ENCODE peak calls at places on chromosomes 7 and 10, in five cellular contexts. One of them, this sample, is unnamed.
A peak's percentile ranks its signal among the peaks of the same experiment; 100 is the strongest.

GRCh38 chr7:131231381-131232220 is 96.1 kb upstream of the MKLN1 start:
- DNase-seq in MM.1S: peak; percentile 90
- DNase-seq in dorsolateral prefrontal cortex: no peak
- DNase-seq in PC-9: no peak
- DNase-seq in fibroblast of the aortic adventitia: peak; percentile 71
- DNase-seq in this sample: peak; percentile 83

GRCh38 chr10:62506371-62506770 is 132.2 kb downstream of the ZNF365 start:
- DNase-seq in MM.1S: no peak
- DNase-seq in fibroblast of the aortic adventitia: no peak
- DNase-seq in PC-9: no peak
- DNase-seq in dorsolateral prefrontal cortex: no peak
- DNase-seq in this sample: no peak

GRCh38 chr7:74093671-74094223 is 10.1 kb downstream of the LIMK1 start:
- DNase-seq in PC-9: peak; percentile 72
- DNase-seq in MM.1S: no peak
- DNase-seq in fibroblast of the aortic adventitia: no peak
- DNase-seq in dorsolateral prefrontal cortex: no peak
- DNase-seq in this sample: no peak

GRCh38 chr10:29554660-29555059 is 80.1 kb downstream of the SVIL start:
- DNase-seq in dorsolateral prefrontal cortex: peak; percentile 10
- DNase-seq in PC-9: no peak
- DNase-seq in MM.1S: no peak
- DNase-seq in fibroblast of the aortic adventitia: no peak
- DNase-seq in this sample: no peak

GRCh38 chr10:72319416-72320254 is 35.1 kb downstream of the DNAJB12 start:
- DNase-seq in MM.1S: peak; percentile 93
- DNase-seq in PC-9: peak; percentile 95
- DNase-seq in fibroblast of the aortic adventitia: peak; percentile 92
- DNase-seq in dorsolateral prefrontal cortex: peak; percentile 87
- DNase-seq in this sample: peak; percentile 95

GRCh38 chr7:108570146-108570755 is 577 bp downstream of the DNAJB9 start:
- DNase-seq in dorsolateral prefrontal cortex: peak; percentile 15
- DNase-seq in PC-9: peak; percentile 48
- DNase-seq in fibroblast of the aortic adventitia: peak; percentile 50
- DNase-seq in MM.1S: peak; percentile 77
- DNase-seq in this sample: peak; percentile 16

GRCh38 chr7:33905389-33906032 is at the start of gene BMPER:
- DNase-seq in PC-9: peak; percentile 20
- DNase-seq in fibroblast of the aortic adventitia: no peak
- DNase-seq in dorsolateral prefrontal cortex: peak; percentile 53
- DNase-seq in MM.1S: peak; percentile 48
- DNase-seq in this sample: no peak

GRCh38 chr10:58817499-58817898 is 304.8 kb downstream of the BICC1 start:
- DNase-seq in fibroblast of the aortic adventitia: no peak
- DNase-seq in dorsolateral prefrontal cortex: no peak
- DNase-seq in MM.1S: no peak
- DNase-seq in PC-9: no peak
- DNase-seq in this sample: no peak

GRCh38 chr10:17220652-17221100 is 7.4 kb upstream of the VIM start:
- DNase-seq in dorsolateral prefrontal cortex: no peak
- DNase-seq in PC-9: no peak
- DNase-seq in fibroblast of the aortic adventitia: peak; percentile 28
- DNase-seq in MM.1S: no peak
- DNase-seq in this sample: no peak

GRCh38 chr7:89332026-89332425 is 536.5 kb upstream of the TEX47 start:
- DNase-seq in PC-9: no peak
- DNase-seq in dorsolateral prefrontal cortex: no peak
- DNase-seq in fibroblast of the aortic adventitia: no peak
- DNase-seq in MM.1S: no peak
- DNase-seq in this sample: no peak

GRCh38 chr10:131874991-131875451 is 25.8 kb upstream of the PPP2R2D start:
- DNase-seq in PC-9: peak; percentile 67
- DNase-seq in dorsolateral prefrontal cortex: peak; percentile 79
- DNase-seq in MM.1S: peak; percentile 53
- DNase-seq in fibroblast of the aortic adventitia: peak; percentile 72
- DNase-seq in this sample: peak; percentile 51
- H3K4me3 ChIP-seq in PC-9: no peak overlapping the region
- H3K4me3 ChIP-seq in dorsolateral prefrontal cortex: no peak overlapping the region
- H3K4me3 ChIP-seq in MM.1S: no peak overlapping the region
- H3K4me3 ChIP-seq in fibroblast of the aortic adventitia: no peak overlapping the region
- H3K4me3 ChIP-seq in this sample: no peak overlapping the region

DNA sequence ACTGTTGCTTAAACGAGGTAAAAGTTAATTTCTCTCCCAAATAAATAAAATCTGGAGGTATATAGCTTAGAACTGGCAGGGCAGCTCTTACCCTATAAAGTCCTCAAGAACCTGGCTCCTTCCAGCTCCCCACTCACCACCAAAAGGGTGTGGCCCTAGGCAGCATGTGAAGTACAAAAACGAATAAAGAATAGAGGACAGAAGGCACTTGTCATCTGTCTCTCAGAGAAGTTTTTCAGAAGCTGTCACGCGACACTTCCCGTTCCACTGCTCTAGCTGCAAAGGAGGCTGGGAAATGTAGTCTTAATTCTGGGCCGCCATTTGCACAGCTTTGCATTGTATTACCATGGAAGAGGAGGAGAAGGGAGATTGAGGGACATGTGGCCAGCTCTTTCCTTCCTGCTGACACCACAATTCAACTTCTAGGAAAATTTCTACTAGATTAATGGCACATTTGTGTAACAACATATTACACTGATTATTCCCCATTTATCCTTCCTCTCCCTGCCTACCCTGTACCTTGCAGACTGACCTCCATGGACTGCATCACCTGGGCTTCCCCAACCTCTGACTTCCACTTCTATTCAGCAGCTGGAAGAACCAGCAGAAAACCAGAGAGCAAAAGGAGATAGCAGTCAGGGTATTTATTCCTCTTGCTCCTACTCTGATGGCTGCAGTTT is 62.2 kb downstream of the CCDC71L start:
- DNase-seq in dorsolateral prefrontal cortex: peak; percentile 4
- DNase-seq in MM.1S: peak; percentile 91
- DNase-seq in fibroblast of the aortic adventitia: peak; percentile 65
- DNase-seq in PC-9: peak; percentile 40
- DNase-seq in this sample: peak; percentile 78
- H3K4me3 ChIP-seq in dorsolateral prefrontal cortex: no peak overlapping the region
- H3K4me3 ChIP-seq in MM.1S: peak overlapping the region; percentile 16
- H3K4me3 ChIP-seq in fibroblast of the aortic adventitia: peak overlapping the region; percentile 51
- H3K4me3 ChIP-seq in PC-9: peak overlapping the region; percentile 45
- H3K4me3 ChIP-seq in this sample: no peak overlapping the region

DNA sequence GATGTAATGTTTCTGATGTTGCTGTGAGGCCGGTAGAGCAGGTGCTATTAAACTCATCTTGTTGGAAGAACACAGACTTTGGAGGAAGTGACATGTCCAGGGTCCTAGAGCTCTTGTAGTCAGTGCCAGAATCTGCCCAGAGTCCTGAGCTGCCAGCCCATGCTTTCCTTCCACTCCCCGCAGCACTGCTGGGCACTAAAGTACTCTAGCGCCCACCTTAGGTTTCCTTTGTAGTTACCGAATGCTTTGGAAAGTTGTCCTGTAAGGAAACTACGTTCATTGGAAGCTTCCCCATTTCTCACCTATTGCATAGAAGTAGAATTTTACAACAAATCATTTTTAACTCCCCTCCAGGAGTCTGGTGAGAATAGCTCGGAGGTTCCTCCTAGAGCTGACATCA is 11.0 kb downstream of the ZNF862 start:
- DNase-seq in dorsolateral prefrontal cortex: no peak
- DNase-seq in MM.1S: no peak
- DNase-seq in PC-9: no peak
- DNase-seq in fibroblast of the aortic adventitia: no peak
- DNase-seq in this sample: no peak
- H3K4me3 ChIP-seq in dorsolateral prefrontal cortex: no peak overlapping the region
- H3K4me3 ChIP-seq in MM.1S: no peak overlapping the region
- H3K4me3 ChIP-seq in PC-9: no peak overlapping the region
- H3K4me3 ChIP-seq in fibroblast of the aortic adventitia: no peak overlapping the region
- H3K4me3 ChIP-seq in this sample: no peak overlapping the region

GRCh38 chr7:51317582-51317910 is 937 bp upstream of the COBL start:
- DNase-seq in dorsolateral prefrontal cortex: no peak
- DNase-seq in MM.1S: no peak
- DNase-seq in fibroblast of the aortic adventitia: no peak
- DNase-seq in PC-9: no peak
- DNase-seq in this sample: no peak
- H3K4me3 ChIP-seq in dorsolateral prefrontal cortex: peak overlapping the region; percentile 80
- H3K4me3 ChIP-seq in MM.1S: no peak overlapping the region
- H3K4me3 ChIP-seq in fibroblast of the aortic adventitia: no peak overlapping the region
- H3K4me3 ChIP-seq in PC-9: peak overlapping the region; percentile 71
- H3K4me3 ChIP-seq in this sample: no peak overlapping the region

DNA sequence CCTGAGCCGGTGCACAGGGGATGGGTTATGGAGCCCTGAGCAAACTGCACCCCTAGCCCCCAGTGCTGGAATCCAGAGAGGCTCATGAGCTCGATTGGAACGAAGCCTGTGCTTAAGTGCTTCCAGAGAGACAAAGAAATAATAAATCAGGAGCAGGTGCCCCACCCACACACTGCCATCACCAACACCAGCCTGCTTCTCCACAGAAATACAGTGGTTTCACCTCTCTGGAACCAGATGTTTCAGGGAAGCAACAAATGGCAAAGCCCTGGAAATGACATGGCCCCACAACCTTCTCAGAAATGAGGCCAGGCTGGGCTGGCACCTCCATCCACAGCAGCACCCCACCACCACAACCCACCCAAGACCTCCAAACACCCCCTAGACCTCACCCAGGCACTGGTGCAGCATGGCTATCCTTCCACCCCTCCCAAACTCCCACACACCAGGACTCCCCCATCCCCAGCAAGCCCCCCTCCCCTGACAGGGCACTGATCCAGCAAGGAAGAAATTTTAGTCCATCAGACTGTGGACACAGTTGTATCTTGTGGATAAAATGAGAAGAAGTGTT is 4.1 kb upstream of the SLC18A3 start:
- DNase-seq in fibroblast of the aortic adventitia: no peak
- DNase-seq in MM.1S: no peak
- DNase-seq in dorsolateral prefrontal cortex: no peak
- DNase-seq in PC-9: no peak
- DNase-seq in this sample: no peak
- H3K4me3 ChIP-seq in fibroblast of the aortic adventitia: no peak overlapping the region
- H3K4me3 ChIP-seq in MM.1S: no peak overlapping the region
- H3K4me3 ChIP-seq in dorsolateral prefrontal cortex: no peak overlapping the region
- H3K4me3 ChIP-seq in PC-9: no peak overlapping the region
- H3K4me3 ChIP-seq in this sample: no peak overlapping the region

This sample was measured in Jurkat, Clone E6-1.